ENCODE peak calls at places on chromosomes 7 and 10, in four cellular contexts. D, Z, Q and N are unnamed samples.
A peak's percentile ranks its signal among the peaks of the same experiment; 100 is the strongest.

GRCh38 chr10:122561212-122561611 is 658 bp downstream of the DMBT1 start:
- DNase-seq in D (no peak), Z (no peak), Q (no peak), N (no peak)

GRCh38 chr10:230758-231157 is 95.5 kb downstream of the ZMYND11 start:
- DNase-seq in D (peak; percentile 16), Z (no peak), Q (peak; percentile 17), N (no peak)

GRCh38 chr7:105261689-105262088 is 127.0 kb downstream of the SRPK2 start:
- DNase-seq in D (no peak), Z (no peak), Q (peak; percentile 9), N (no peak)

GRCh38 chr7:41245916-41246315 is 457.0 kb downstream of the INHBA start:
- DNase-seq in D (no peak), Z (no peak), Q (no peak), N (no peak)

GRCh38 chr10:62075912-62076311 is 174.4 kb downstream of the ARID5B start:
- DNase-seq in D (no peak), Z (no peak), Q (no peak), N (no peak)

GRCh38 chr10:97849101-97849490 is 547 bp upstream of the GOLGA7B start:
- DNase-seq in D (no peak), Z (no peak), Q (no peak), N (peak; percentile 43)

GRCh38 chr7:17239683-17240521 is 58.5 kb upstream of the AHR start:
- DNase-seq in D (no peak), Z (no peak), Q (peak; percentile 35), N (no peak)

GRCh38 chr10:123997486-123998196 is 95.8 kb downstream of the CHST15 start:
- DNase-seq in D (no peak), Z (no peak), Q (no peak), N (no peak)

GRCh38 chr10:47147186-47147585 is 152.8 kb upstream of the GDF10 start:
- DNase-seq in D (no peak), Z (no peak), Q (no peak), N (no peak)

GRCh38 chr7:22576941-22577927 is 77.2 kb upstream of the STEAP1B start:
- DNase-seq in D (no peak), Z (peak; percentile 85), Q (no peak), N (no peak)

GRCh38 chr7:23343806-23344500 is 44.8 kb downstream of the MALSU1 start:
- DNase-seq in D (no peak), Z (no peak), Q (no peak), N (no peak)

GRCh38 chr10:78397796-78398195 is 364.1 kb downstream of the RPS24 start:
- DNase-seq in D (no peak), Z (no peak), Q (no peak), N (no peak)

GRCh38 chr10:22320591-22321155 is at the start of gene BMI1:
- DNase-seq in D (peak; percentile 80), Z (no peak), Q (peak; percentile 77), N (peak; percentile 16)

GRCh38 chr7:128444242-128444641 is 11.4 kb upstream of the HILPDA start:
- DNase-seq in D (no peak), Z (no peak), Q (no peak), N (no peak)

GRCh38 chr7:157496426-157497275 is 159.8 kb downstream of the DNAJB6 start:
- DNase-seq in D (no peak), Z (no peak), Q (no peak), N (no peak)

GRCh38 chr7:25250386-25250785 is 22.1 kb upstream of the NPVF start:
- DNase-seq in D (no peak), Z (no peak), Q (no peak), N (no peak)

GRCh38 chr7:1460757-1461639 is 1.7 kb upstream of the MICALL2 start:
- DNase-seq in D (no peak), Z (peak; percentile 37), Q (peak; percentile 44), N (peak; percentile 10)

GRCh38 chr7:44367475-44368030 is 42.2 kb upstream of the CAMK2B start:
- DNase-seq in D (no peak), Z (no peak), Q (no peak), N (no peak)